ENCODE peak calls at places on chromosomes 12 and 14, in four cellular contexts. One of them, this sample, is unnamed.

GRCh38 chr14:30267141-30267540 is 291.8 kb upstream of the G2E3 start:
- DNase-seq in stromal cell of bone marrow: no peak
- DNase-seq in M059J: peak
- DNase-seq in nephron progenitor cell: no peak
- DNase-seq in this sample: no peak

GRCh38 chr14:100585448-100586152 is 1.6 kb downstream of the BEGAIN start:
- DNase-seq in stromal cell of bone marrow: no peak
- DNase-seq in M059J: no peak
- DNase-seq in nephron progenitor cell: peak
- DNase-seq in this sample: no peak

GRCh38 chr12:78290606-78291345 is 460.1 kb downstream of the NAV3 start:
- DNase-seq in stromal cell of bone marrow: peak
- DNase-seq in M059J: peak
- DNase-seq in nephron progenitor cell: peak
- DNase-seq in this sample: no peak

GRCh38 chr14:85300119-85300518 is 229.8 kb upstream of the FLRT2 start:
- DNase-seq in stromal cell of bone marrow: no peak
- DNase-seq in M059J: no peak
- DNase-seq in nephron progenitor cell: no peak
- DNase-seq in this sample: no peak

GRCh38 chr12:68760806-68761441 is 14.9 kb downstream of the SLC35E3 start:
- DNase-seq in stromal cell of bone marrow: no peak
- DNase-seq in M059J: no peak
- DNase-seq in nephron progenitor cell: no peak
- DNase-seq in this sample: no peak

GRCh38 chr14:101193845-101194355 is 290.4 kb upstream of the RTL1 start:
- DNase-seq in stromal cell of bone marrow: no peak
- DNase-seq in M059J: no peak
- DNase-seq in nephron progenitor cell: no peak
- DNase-seq in this sample: no peak

GRCh38 chr12:20434993-20435392 is 66.7 kb downstream of the PDE3A start:
- DNase-seq in stromal cell of bone marrow: no peak
- DNase-seq in M059J: peak
- DNase-seq in nephron progenitor cell: no peak
- DNase-seq in this sample: no peak

GRCh38 chr12:22238211-22238610 is 96.3 kb downstream of the ST8SIA1 start:
- DNase-seq in stromal cell of bone marrow: no peak
- DNase-seq in M059J: no peak
- DNase-seq in nephron progenitor cell: no peak
- DNase-seq in this sample: no peak

GRCh38 chr14:36271939-36272907 is 48.2 kb downstream of the MBIP start:
- DNase-seq in stromal cell of bone marrow: no peak
- DNase-seq in M059J: peak
- DNase-seq in nephron progenitor cell: no peak
- DNase-seq in this sample: no peak

GRCh38 chr14:53391156-53391555 is 238.0 kb upstream of the DDHD1 start:
- DNase-seq in stromal cell of bone marrow: peak
- DNase-seq in M059J: peak
- DNase-seq in nephron progenitor cell: no peak
- DNase-seq in this sample: no peak

GRCh38 chr12:104575442-104575841 is 118.7 kb downstream of the CHST11 start:
- DNase-seq in stromal cell of bone marrow: no peak
- DNase-seq in M059J: no peak
- DNase-seq in nephron progenitor cell: no peak
- DNase-seq in this sample: no peak

GRCh38 chr12:57224973-57225679 is 4.4 kb upstream of the SHMT2 start:
- DNase-seq in stromal cell of bone marrow: no peak
- DNase-seq in M059J: no peak
- DNase-seq in nephron progenitor cell: peak
- DNase-seq in this sample: peak

GRCh38 chr12:57783861-57784260 is 1.3 kb downstream of the TSFM start:
- DNase-seq in stromal cell of bone marrow: no peak
- DNase-seq in M059J: no peak
- DNase-seq in nephron progenitor cell: no peak
- DNase-seq in this sample: no peak

GRCh38 chr14:36520601-36521525 is 831 bp upstream of the NKX2-1 start:
- DNase-seq in stromal cell of bone marrow: peak
- DNase-seq in M059J: peak
- DNase-seq in nephron progenitor cell: peak
- DNase-seq in this sample: no peak

This sample was measured in immature natural killer cell.